ENCODE peak calls at places on chromosomes 11 and 22, in eight cellular contexts. L, Z, S, T, I, V, B and M are unnamed samples.

GRCh38 chr11:3022300-3022967 is 30.3 kb upstream of the NAP1L4 start:
- DNase-seq in I (no peak), Z (peak), T (no peak), L (no peak), B (peak), S (peak), V (no peak), M (no peak)

GRCh38 chr11:62926669-62927455 is 5.7 kb upstream of the CHRM1 start:
- DNase-seq in B (no peak), S (no peak), V (no peak), L (no peak), I (no peak), Z (no peak), T (no peak), M (no peak)

GRCh38 chr22:39518996-39519680 is 1.2 kb upstream of the ATF4 start:
- DNase-seq in B (no peak), V (no peak), L (no peak), Z (no peak), T (no peak), S (no peak), I (no peak), M (no peak)

GRCh38 chr11:130830563-130830950 is 85.7 kb downstream of the SNX19 start:
- DNase-seq in L (peak), V (no peak), Z (peak), S (no peak), T (no peak), I (no peak), B (no peak), M (no peak)

GRCh38 chr11:113697798-113698407 is 8.2 kb downstream of the TMPRSS5 start:
- DNase-seq in L (no peak), V (no peak), Z (no peak), I (no peak), T (no peak), S (no peak), B (peak), M (peak)

GRCh38 chr22:19173047-19174035 is 5.2 kb downstream of the SLC25A1 start:
- DNase-seq in S (no peak), T (no peak), Z (no peak), I (no peak), L (no peak), B (no peak), V (no peak), M (no peak)

GRCh38 chr11:35483131-35483800 is 42.1 kb downstream of the PAMR1 start:
- DNase-seq in L (no peak), I (no peak), S (no peak), T (no peak), V (no peak), B (no peak), Z (no peak), M (no peak)

GRCh38 chr11:65899356-65900124 is 648 bp downstream of the FOSL1 start:
- DNase-seq in I (no peak), B (no peak), T (no peak), Z (no peak), L (no peak), S (peak), V (peak), M (no peak)

GRCh38 chr11:111602865-111603632 is 800 bp downstream of the SIK2 start:
- DNase-seq in B (peak), V (peak), T (peak), I (no peak), Z (peak), S (peak), L (no peak), M (no peak)

GRCh38 chr11:93005239-93005638 is 35.8 kb downstream of the MTNR1B start:
- DNase-seq in Z (no peak), I (no peak), V (no peak), T (no peak), L (no peak), B (peak), S (no peak), M (no peak)

GRCh38 chr11:111671383-111671782 is 69.1 kb downstream of the SIK2 start:
- DNase-seq in V (no peak), S (no peak), Z (no peak), T (no peak), I (no peak), L (no peak), B (no peak), M (no peak)